ENCODE peak calls at places on chromosomes 4 and X, in four cellular contexts. L is mesendoderm, S is H1, Q is trophoblast cell. D is an unnamed sample.
A peak's percentile ranks its signal among the peaks of the same experiment; 100 is the strongest.

GRCh38 chr4:126738926-126739325 is 893.8 kb upstream of the INTU start:
- DNase-seq in Q (no peak), S (no peak), L (no peak), D (no peak)

GRCh38 chrX:103012945-103013344 is 51.0 kb downstream of the BEX1 start:
- DNase-seq in S (no peak), L (no peak), Q (no peak), D (no peak)

GRCh38 chr4:110982486-110982885 is 359.6 kb upstream of the PITX2 start:
- DNase-seq in L (no peak), S (no peak), Q (no peak), D (no peak)

GRCh38 chr4:39353478-39354177 is 12.5 kb downstream of the RFC1 start:
- DNase-seq in S (no peak), Q (peak; percentile 17), L (no peak), D (no peak)

GRCh38 chrX:13091111-13091765 is 46.8 kb upstream of the FAM9C start:
- DNase-seq in S (no peak), Q (no peak), L (no peak), D (no peak)

GRCh38 chr4:51943221-51943620 is 76.9 kb downstream of the LRRC66 start:
- DNase-seq in Q (peak; percentile 26), S (no peak), L (peak; percentile 16), D (no peak)

GRCh38 chr4:135319685-135320084 is 1118.1 kb upstream of the PABPC4L start:
- DNase-seq in L (peak; percentile 75), Q (no peak), S (no peak), D (no peak)

GRCh38 chrX:130170752-130171445 is 863 bp upstream of the RAB33A start:
- DNase-seq in L (peak; percentile 48), Q (peak; percentile 7), S (peak; percentile 71), D (peak; percentile 81)

GRCh38 chr4:30832652-30833051 is 112.5 kb downstream of the PCDH7 start:
- DNase-seq in Q (no peak), L (no peak), S (no peak), D (no peak)

GRCh38 chrX:68830486-68831404 is 1.9 kb downstream of the EFNB1 start:
- DNase-seq in L (no peak), S (peak; percentile 43), Q (no peak), D (peak; percentile 22)

GRCh38 chrX:154398668-154399526 is 720 bp downstream of the RPL10 start:
- DNase-seq in L (peak; percentile 82), Q (peak; percentile 77), S (peak; percentile 64), D (peak; percentile 70)

GRCh38 chr4:152277333-152277732 is 258.6 kb downstream of the FBXW7 start:
- DNase-seq in Q (no peak), S (no peak), L (no peak), D (no peak)
- H3K23ac ChIP-seq in Q (no peak overlapping the region), S (no peak overlapping the region), L (no peak overlapping the region), D (no peak overlapping the region)

GRCh38 chr4:139015269-139015947 is at the start of gene NOCT:
- DNase-seq in S (peak; percentile 91), Q (peak; percentile 94), L (peak; percentile 97), D (peak; percentile 87)

GRCh38 chr4:139015948-139016451 is 419 bp downstream of the NOCT start:
- DNase-seq in Q (no peak), L (peak; percentile 53), S (no peak), D (no peak)

GRCh38 chr4:139018971-139019758 is 3.6 kb downstream of the NOCT start:
- DNase-seq in L (no peak), Q (no peak), S (no peak), D (no peak)

GRCh38 chr4:139018501-139018900 is 2.9 kb downstream of the NOCT start:
- DNase-seq in L (no peak), S (no peak), Q (no peak), D (no peak)

GRCh38 chr4:139017861-139018260 is 2.3 kb downstream of the NOCT start:
- DNase-seq in S (no peak), Q (peak; percentile 41), L (no peak), D (no peak)
- H3K79me2 ChIP-seq in S (peaks cover 15% of the 10 kb centered on the region), Q (peaks cover 22% of the 10 kb centered on the region), L (peaks cover 62% of the 10 kb centered on the region), D (peaks cover 37% of the 10 kb centered on the region)

GRCh38 chr4:115082633-115083032 is 30.8 kb downstream of the NDST4 start:
- DNase-seq in S (no peak), L (no peak), Q (no peak), D (no peak)
- H3K4me1 ChIP-seq in S (no peaks in the 10 kb centered on the region), L (no peaks in the 10 kb centered on the region), Q (no peaks in the 10 kb centered on the region), D (no peaks in the 10 kb centered on the region)

GRCh38 chr4:53478671-53479456 is 101.4 kb downstream of the FIP1L1 start:
- DNase-seq in L (no peak), S (no peak), Q (no peak), D (no peak)

GRCh38 chr4:53476232-53477037 is 99.0 kb downstream of the FIP1L1 start:
- DNase-seq in L (peak; percentile 9), Q (peak; percentile 75), S (no peak), D (no peak)

GRCh38 chr4:53477038-53477565 is 99.7 kb downstream of the FIP1L1 start:
- DNase-seq in L (peak; percentile 19), S (no peak), Q (peak; percentile 17), D (peak; percentile 48)

GRCh38 chr4:53479731-53480525 is 102.5 kb downstream of the FIP1L1 start:
- DNase-seq in Q (no peak), L (no peak), S (no peak), D (no peak)

GRCh38 chr4:53477666-53478065 is 100.2 kb downstream of the FIP1L1 start:
- DNase-seq in Q (no peak), S (no peak), L (no peak), D (no peak)
- H3K23ac ChIP-seq in Q (no peak overlapping the region), S (no peak overlapping the region), L (no peak overlapping the region), D (no peak overlapping the region)

GRCh38 chrX:87338510-87338909 is 179.1 kb upstream of the KLHL4 start:
- DNase-seq in S (no peak), L (peak; percentile 18), Q (peak; percentile 39), D (no peak)
- H3K79me2 ChIP-seq in S (no peaks in the 10 kb centered on the region), L (no peaks in the 10 kb centered on the region), Q (no peaks in the 10 kb centered on the region), D (no peaks in the 10 kb centered on the region)

GRCh38 chr4:123409301-123409700 is 12.7 kb downstream of the SPRY1 start:
- DNase-seq in S (no peak), L (no peak), Q (no peak), D (no peak)
- H3K4me1 ChIP-seq in S (no peaks in the 10 kb centered on the region), L (peaks cover 2% of the 10 kb centered on the region), Q (no peaks in the 10 kb centered on the region), D (no peaks in the 10 kb centered on the region)